ENCODE peak calls at places on chromosome 7, in four cellular contexts. G is WTC11, W is SK-N-SH, M is K562. X is an unnamed sample.

GRCh38 chr7:116952640-116953371 is 495 bp upstream of the ST7 start:
- DNase-seq in M (peak), G (peak), W (peak), X (no peak)

GRCh38 chr7:91286432-91286831 is 22.2 kb downstream of the FZD1 start:
- DNase-seq in G (peak), W (no peak), M (no peak), X (no peak)

GRCh38 chr7:114970308-114970707 is 48.4 kb downstream of the MDFIC start:
- DNase-seq in M (no peak), G (no peak), W (no peak), X (no peak)

GRCh38 chr7:117871778-117872538 is 1.3 kb downstream of the CTTNBP2 start:
- DNase-seq in W (peak), G (peak), M (no peak), X (peak)

GRCh38 chr7:123041085-123041484 is 45.6 kb upstream of the TAS2R16 start:
- DNase-seq in W (no peak), M (no peak), G (no peak), X (no peak)

GRCh38 chr7:35495377-35495776 is 199.6 kb downstream of the HERPUD2 start:
- DNase-seq in W (peak), M (no peak), G (no peak), X (no peak)

GRCh38 chr7:55733584-55733983 is 129.0 kb downstream of the SEPTIN14 start:
- DNase-seq in M (no peak), W (no peak), G (no peak), X (no peak)

GRCh38 chr7:98286701-98287485 is 5.4 kb downstream of the BRI3 start:
- DNase-seq in M (peak), W (peak), G (no peak), X (no peak)

GRCh38 chr7:57496395-57496794 is 46.4 kb downstream of the ZNF716 start:
- DNase-seq in M (no peak), W (no peak), G (no peak), X (no peak)

GRCh38 chr7:30977896-30978564 is 14.3 kb downstream of the GHRHR start:
- DNase-seq in M (peak), W (peak), G (peak), X (peak)

GRCh38 chr7:30717181-30717580 is 34.8 kb upstream of the INMT start:
- DNase-seq in M (no peak), G (peak), W (no peak), X (no peak)

GRCh38 chr7:23680417-23681405 is 712 bp downstream of the FAM221A start:
- DNase-seq in G (peak), M (no peak), W (peak), X (peak)

GRCh38 chr7:131056007-131056406 is 271.7 kb upstream of the MKLN1 start:
- DNase-seq in M (no peak), G (no peak), W (no peak), X (no peak)

GRCh38 chr7:124701955-124702354 is 63.6 kb downstream of the GPR37 start:
- DNase-seq in G (no peak), M (no peak), W (no peak), X (no peak)

GRCh38 chr7:4190021-4190981 is 491.8 kb upstream of the FOXK1 start:
- DNase-seq in G (no peak), M (no peak), W (no peak), X (no peak)

GRCh38 chr7:143318661-143319060 is 2.8 kb downstream of the CLCN1 start:
- DNase-seq in W (no peak), M (no peak), G (no peak), X (no peak)

GRCh38 chr7:4836206-4836661 is 25.6 kb downstream of the PAPOLB start:
- DNase-seq in W (no peak), G (no peak), M (no peak), X (no peak)

GRCh38 chr7:150412016-150412415 is 32.9 kb downstream of the ZNF775 start:
- DNase-seq in W (peak), M (peak), G (no peak), X (no peak)

GRCh38 chr7:11988186-11988585 is 156.2 kb upstream of the THSD7A start:
- DNase-seq in G (no peak), W (no peak), M (no peak), X (no peak)

GRCh38 chr7:82007315-82007714 is 237.5 kb upstream of the HGF start:
- DNase-seq in G (no peak), M (no peak), W (no peak), X (no peak)

GRCh38 chr7:90931996-90932912 is 332.0 kb upstream of the FZD1 start:
- DNase-seq in W (no peak), M (no peak), G (no peak), X (no peak)

GRCh38 chr7:132290021-132290420 is 286.2 kb downstream of the PLXNA4 start:
- DNase-seq in M (no peak), W (peak), G (no peak), X (no peak)

GRCh38 chr7:65307651-65308299 is 65.9 kb upstream of the ZNF92 start:
- DNase-seq in W (peak), M (peak), G (peak), X (peak)

GRCh38 chr7:131522325-131522920 is 34.0 kb downstream of the PODXL start:
- DNase-seq in M (no peak), G (peak), W (no peak), X (no peak)

GRCh38 chr7:7354674-7355073 is 172.3 kb downstream of the C1GALT1 start:
- DNase-seq in M (no peak), G (no peak), W (no peak), X (no peak)

GRCh38 chr7:150967332-150967731 is 10.8 kb downstream of the KCNH2 start:
- DNase-seq in W (no peak), G (no peak), M (no peak), X (no peak)

GRCh38 chr7:2530076-2530967 is 10.7 kb downstream of the LFNG start:
- DNase-seq in M (peak), G (no peak), W (no peak), X (no peak)
- TF ChIP-seq TEAD4 in M (no peak), G (no peak), W (no peak), X (no peak)

GRCh38 chr7:99618726-99619125 is 2.0 kb downstream of the ZSCAN25 start:
- DNase-seq in G (no peak), M (no peak), W (no peak), X (no peak)
- TF ChIP-seq TEAD4 in G (no peak), M (no peak), W (no peak), X (no peak)

DNA sequence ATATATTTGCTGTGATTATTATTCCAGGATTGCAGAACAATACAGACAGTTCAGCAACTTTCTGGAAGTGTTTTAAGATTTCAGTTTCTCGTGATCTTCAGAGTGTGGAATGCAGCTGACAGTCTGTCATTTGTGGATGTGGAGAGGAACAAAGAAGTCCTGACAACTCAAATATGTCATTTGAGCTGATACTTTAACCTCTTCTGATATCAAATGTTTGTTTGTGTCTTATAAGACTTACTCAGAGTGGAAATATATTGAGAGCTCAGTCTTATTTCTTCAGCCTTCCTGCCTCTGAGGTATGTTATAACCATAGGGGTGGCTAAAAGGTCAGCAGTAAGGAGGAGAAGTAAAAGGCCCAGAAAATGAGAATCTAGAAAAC is 96.4 kb downstream of the OSBPL3 start:
- DNase-seq in W (no peak), G (no peak), M (no peak), X (no peak)
- TF ChIP-seq TEAD4 in W (no peak), G (no peak), M (no peak), X (no peak)

DNA sequence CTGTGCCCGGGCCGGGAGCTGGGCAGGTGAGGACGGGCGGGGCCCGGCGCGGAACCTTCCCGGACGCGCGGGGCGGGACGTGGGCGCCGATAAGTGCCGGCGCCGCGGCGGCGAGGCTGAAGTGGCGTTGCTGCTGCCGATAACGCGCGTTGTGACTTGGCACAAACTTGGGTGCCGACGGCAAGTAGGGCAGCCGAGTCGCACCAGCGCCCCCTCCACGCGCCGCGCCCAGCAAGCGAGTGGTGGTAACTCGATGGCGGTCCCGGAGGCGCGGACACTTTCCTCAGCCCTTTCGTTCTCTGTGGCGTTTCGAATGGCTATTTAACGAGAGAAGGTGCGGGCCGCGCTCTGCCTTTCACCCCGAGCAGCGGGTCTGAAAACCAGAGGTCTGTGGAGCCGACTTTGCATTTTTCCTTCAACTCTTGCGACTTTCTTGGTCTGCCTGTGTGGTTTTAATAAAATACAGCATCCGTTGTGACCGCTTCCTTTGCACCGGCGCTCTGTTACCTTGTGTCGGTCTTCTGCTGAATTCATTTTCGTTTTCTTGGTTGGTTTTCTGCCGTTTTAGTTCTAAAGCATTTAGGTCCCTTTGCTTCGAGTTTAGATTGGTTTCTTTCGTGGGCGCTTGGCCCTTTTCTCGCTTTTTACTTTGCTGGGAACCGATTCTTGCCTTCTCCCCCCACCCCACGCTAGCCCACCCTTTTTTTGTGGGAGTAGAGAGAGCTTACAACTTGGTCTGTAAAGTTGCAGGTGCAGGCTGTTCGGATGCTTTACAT is 704 bp downstream of the STK17A start:
- DNase-seq in W (peak), G (peak), M (no peak), X (peak)
- TF ChIP-seq TEAD4 in W (no peak), G (no peak), M (no peak), X (no peak)

GRCh38 chr7:14507617-14508016 is 394.9 kb downstream of the DGKB start:
- DNase-seq in G (no peak), M (no peak), W (no peak), X (no peak)
- TF ChIP-seq TEAD4 in G (no peak), M (no peak), W (peak), X (no peak)

X was measured in H1.